ENCODE peak calls at places on chromosomes 5 and 9, in six cellular contexts. V, D, Q, Y, T and N are unnamed samples.
A peak's percentile ranks its signal among the peaks of the same experiment; 100 is the strongest.

GRCh38 chr5:124651663-124652513 is 94.6 kb downstream of the ZNF608 start:
- DNase-seq in Q (no peak), D (peak; percentile 52), Y (peak; percentile 95), T (no peak), V (no peak), N (no peak)

GRCh38 chr5:134003064-134003956 is 1.5 kb downstream of the VDAC1 start:
- DNase-seq in Y (no peak), V (no peak), Q (no peak), T (no peak), D (no peak), N (no peak)

GRCh38 chr5:159422371-159422770 is 92.1 kb upstream of the IL12B start:
- DNase-seq in Q (no peak), V (no peak), Y (no peak), T (no peak), D (no peak), N (no peak)

GRCh38 chr5:111699976-111700375 is 57.0 kb downstream of the NREP start:
- DNase-seq in Q (no peak), Y (no peak), D (peak; percentile 39), T (no peak), V (no peak), N (no peak)

GRCh38 chr9:129309906-129310305 is 131.8 kb upstream of the IER5L start:
- DNase-seq in V (no peak), D (no peak), T (no peak), Y (no peak), Q (no peak), N (no peak)

GRCh38 chr9:135340726-135341475 is 138.7 kb upstream of the PPP1R26 start:
- DNase-seq in D (no peak), T (no peak), Y (no peak), Q (no peak), V (no peak), N (no peak)

GRCh38 chr5:7094626-7095025 is 301.3 kb upstream of the ADCY2 start:
- DNase-seq in Y (peak; percentile 37), T (no peak), Q (no peak), V (no peak), D (peak; percentile 6), N (peak; percentile 6)

GRCh38 chr9:69758001-69758730 is 1.6 kb downstream of the PTAR1 start:
- DNase-seq in D (no peak), V (no peak), T (no peak), Q (no peak), Y (no peak), N (no peak)

GRCh38 chr5:129945031-129945430 is 40.8 kb downstream of the CHSY3 start:
- DNase-seq in V (no peak), Y (no peak), D (no peak), T (no peak), Q (no peak), N (no peak)

GRCh38 chr5:178259623-178260536 is 27.3 kb upstream of the PHYKPL start:
- DNase-seq in Q (no peak), T (no peak), V (no peak), D (no peak), Y (no peak), N (no peak)

GRCh38 chr5:37533851-37534250 is 154.7 kb downstream of the WDR70 start:
- DNase-seq in Y (no peak), T (no peak), V (peak; percentile 71), D (no peak), Q (no peak), N (no peak)

GRCh38 chr5:168946363-168946762 is 354.6 kb downstream of the SLIT3 start:
- DNase-seq in D (no peak), T (peak; percentile 21), V (no peak), Y (no peak), Q (no peak), N (no peak)

GRCh38 chr9:22622823-22623222 is 176.2 kb downstream of the DMRTA1 start:
- DNase-seq in V (no peak), T (no peak), Q (no peak), D (no peak), Y (no peak), N (no peak)

GRCh38 chr5:126516133-126516532 is 78.9 kb downstream of the ALDH7A1 start:
- DNase-seq in Q (no peak), Y (no peak), D (no peak), V (no peak), T (no peak), N (no peak)

GRCh38 chr5:132830436-132831094 is at the start of gene SHROOM1:
- DNase-seq in T (no peak), Q (no peak), V (peak; percentile 44), D (peak; percentile 66), Y (peak; percentile 91), N (no peak)

GRCh38 chr9:111237447-111237846 is 92.6 kb downstream of the OR2K2 start:
- DNase-seq in D (no peak), Y (no peak), V (no peak), T (no peak), Q (peak; percentile 16), N (no peak)

GRCh38 chr9:2610985-2611384 is 10.6 kb upstream of the VLDLR start:
- DNase-seq in Q (no peak), Y (no peak), V (no peak), D (no peak), T (no peak), N (no peak)

GRCh38 chr5:114969482-114969881 is 200.2 kb downstream of the TRIM36 start:
- DNase-seq in Q (no peak), T (no peak), Y (no peak), V (no peak), D (no peak), N (no peak)

GRCh38 chr5:75435101-75435500 is 76.3 kb downstream of the CERT1 start:
- DNase-seq in V (no peak), D (no peak), T (no peak), Q (no peak), Y (no peak), N (no peak)

GRCh38 chr5:37710965-37711364 is 128.9 kb downstream of the GDNF start:
- DNase-seq in V (no peak), D (no peak), T (no peak), Q (no peak), Y (no peak), N (no peak)

DNA sequence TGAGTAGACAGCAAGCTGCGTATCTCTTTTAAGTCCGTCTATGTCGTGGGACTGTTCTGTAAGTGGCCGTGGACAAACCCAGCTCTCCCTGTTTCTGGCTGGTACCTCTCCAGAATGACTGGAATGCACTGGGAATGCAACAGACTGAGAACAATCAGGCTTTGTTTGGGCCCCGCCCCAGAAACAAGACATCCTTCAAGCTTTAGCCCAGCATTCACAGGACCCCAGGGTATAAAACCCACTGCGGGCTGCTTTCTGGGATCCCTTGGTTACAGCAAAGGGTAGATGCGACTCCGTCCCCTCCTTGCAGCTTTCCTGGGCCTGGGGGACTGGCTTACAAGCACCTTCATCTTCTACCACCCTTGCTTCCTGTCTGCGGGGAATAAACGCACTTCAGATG is 45.6 kb upstream of the SPTLC1 start:
- DNase-seq in V (no peak), Y (no peak), Q (no peak), T (no peak), D (no peak), N (no peak)
- TF ChIP-seq ZNF274 in V (no peak), Y (no peak), Q (no peak), T (no peak), D (no peak), N (no peak)

GRCh38 chr9:715310-715709 is 126.2 kb upstream of the DMRT1 start:
- DNase-seq in V (no peak), T (no peak), D (no peak), Y (no peak), Q (no peak), N (no peak)
- H3K9ac ChIP-seq in V (no peak overlapping the region), T (no peak overlapping the region), D (peak overlapping the region; percentile 44), Y (no peak overlapping the region), Q (no peak overlapping the region), N (no peak overlapping the region)

GRCh38 chr5:30337084-30337573 is 856.4 kb upstream of the CDH6 start:
- DNase-seq in Y (no peak), D (no peak), V (no peak), Q (no peak), T (no peak), N (no peak)
- H3K4me1 ChIP-seq in Y (no peaks in the 10 kb centered on the region), D (no peaks in the 10 kb centered on the region), V (no peaks in the 10 kb centered on the region), Q (no peaks in the 10 kb centered on the region), T (no peaks in the 10 kb centered on the region), N (no peaks in the 10 kb centered on the region)

GRCh38 chr9:86721843-86722705 is 225.2 kb downstream of the GAS1 start:
- DNase-seq in Y (no peak), T (no peak), V (no peak), Q (no peak), D (no peak), N (no peak)
- TF ChIP-seq ZNF274 in Y (no peak), T (no peak), V (no peak), Q (no peak), D (no peak), N (no peak)

GRCh38 chr9:137429546-137429890 is 6.3 kb downstream of the NOXA1 start:
- DNase-seq in Y (no peak), Q (no peak), V (no peak), T (no peak), D (no peak), N (no peak)

GRCh38 chr9:137427454-137428310 is 4.5 kb downstream of the NOXA1 start:
- DNase-seq in V (no peak), T (no peak), Y (no peak), Q (no peak), D (no peak), N (no peak)

GRCh38 chr9:137428841-137429545 is 5.8 kb downstream of the NOXA1 start:
- DNase-seq in Y (no peak), T (no peak), V (no peak), Q (no peak), D (no peak), N (no peak)

GRCh38 chr9:137429974-137430722 is 7.0 kb downstream of the NOXA1 start:
- DNase-seq in D (no peak), Q (no peak), Y (peak; percentile 79), V (no peak), T (no peak), N (no peak)

DNA sequence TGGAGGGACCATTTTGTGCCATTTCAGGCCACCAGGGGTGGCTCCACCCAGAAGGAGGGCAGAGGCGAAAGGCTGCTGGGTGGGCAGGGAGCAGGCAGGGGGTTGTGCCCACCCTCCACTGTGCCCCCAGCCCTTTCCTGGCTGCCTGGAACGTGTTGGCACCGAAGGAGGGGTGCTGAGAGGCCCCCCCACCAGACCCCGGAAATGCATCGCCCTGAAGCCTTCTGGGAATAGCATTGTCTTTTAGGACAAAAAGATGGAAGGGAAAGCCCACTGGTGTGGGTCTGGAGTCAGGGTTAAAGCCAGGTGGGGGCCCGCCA is 5.1 kb downstream of the NOXA1 start:
- DNase-seq in Q (no peak), D (no peak), V (no peak), Y (no peak), T (no peak), N (no peak)
- H3K9ac ChIP-seq in Q (no peak overlapping the region), D (no peak overlapping the region), V (no peak overlapping the region), Y (no peak overlapping the region), T (no peak overlapping the region), N (no peak overlapping the region)

DNA sequence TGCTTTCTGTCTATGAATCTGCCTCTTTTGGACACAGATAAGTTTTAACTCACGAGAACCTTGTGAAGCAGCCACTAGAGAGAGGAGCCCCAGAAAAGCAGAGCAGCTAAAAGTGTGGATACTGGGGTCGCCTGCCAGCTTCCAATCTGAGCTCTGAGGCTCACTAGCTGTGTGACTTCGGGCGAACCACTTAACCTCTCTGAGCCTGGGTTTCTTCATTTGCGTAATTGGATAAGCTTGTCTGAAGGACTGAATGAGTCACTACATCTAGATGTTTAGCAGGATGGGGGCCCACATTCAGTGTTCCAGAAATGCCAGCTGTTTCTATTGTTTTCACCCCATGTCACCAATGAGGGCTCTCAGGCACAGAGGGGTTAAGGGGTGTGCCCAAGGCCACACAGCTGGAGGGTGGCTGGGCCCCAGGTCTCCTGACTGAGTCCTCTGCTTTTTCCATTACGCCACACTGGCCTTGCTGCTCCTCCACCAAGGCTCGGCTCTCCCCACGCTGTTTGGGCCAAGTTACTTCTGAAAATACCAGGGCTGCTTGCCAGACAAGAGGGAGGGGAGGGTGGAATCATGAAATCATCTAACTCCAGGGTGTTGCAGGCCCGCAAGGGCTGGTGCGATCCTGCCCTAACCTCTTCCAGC is 36.2 kb downstream of the SH3PXD2B start:
- DNase-seq in V (no peak), D (peak; percentile 20), Q (no peak), Y (no peak), T (no peak), N (no peak)
- H3K4me1 ChIP-seq in V (peaks cover 10% of the 10 kb centered on the region), D (peaks cover 81% of the 10 kb centered on the region), Q (no peaks in the 10 kb centered on the region), Y (no peaks in the 10 kb centered on the region), T (no peaks in the 10 kb centered on the region), N (peaks cover 10% of the 10 kb centered on the region)